ENCODE peak calls at places on chromosome 13, in nine cellular contexts. F, M, Y, U, D, J, A, P and E are unnamed samples.

GRCh38 chr13:36163303-36163702 is 32.1 kb upstream of the DCLK1 start:
- DNase-seq in A (no peak), U (no peak), D (no peak), F (no peak), M (no peak), P (no peak), Y (no peak), J (no peak), E (no peak)

GRCh38 chr13:50420720-50421456 is 405.6 kb downstream of the KCNRG start:
- DNase-seq in F (no peak), Y (no peak), P (no peak), M (no peak), J (no peak), U (no peak), A (no peak), D (no peak), E (no peak)

GRCh38 chr13:44244288-44244687 is 129.3 kb upstream of the SERP2 start:
- DNase-seq in J (no peak), U (no peak), M (no peak), P (no peak), A (no peak), Y (no peak), F (no peak), D (no peak), E (no peak)

GRCh38 chr13:33743438-33744368 is 74.2 kb upstream of the RFC3 start:
- DNase-seq in Y (no peak), J (no peak), A (no peak), U (no peak), F (no peak), M (no peak), D (no peak), P (no peak), E (no peak)

GRCh38 chr13:64684685-64685431 is 2545.3 kb downstream of the PCDH9 start:
- DNase-seq in M (no peak), J (no peak), P (no peak), Y (no peak), U (no peak), A (no peak), D (no peak), F (peak; percentile 52), E (no peak)

GRCh38 chr13:25391932-25392331 is 20.2 kb downstream of the ATP8A2 start:
- DNase-seq in F (no peak), M (no peak), A (no peak), Y (no peak), D (no peak), J (no peak), U (no peak), P (no peak), E (no peak)

GRCh38 chr13:51838235-51838846 is 6.6 kb downstream of the TMEM272 start:
- DNase-seq in D (no peak), J (no peak), A (no peak), M (no peak), P (no peak), F (no peak), Y (no peak), U (no peak), E (peak; percentile 54)

GRCh38 chr13:62387642-62388041 is 972.0 kb upstream of the PCDH20 start:
- DNase-seq in M (no peak), J (no peak), P (no peak), F (no peak), U (no peak), A (no peak), Y (no peak), D (no peak), E (no peak)

GRCh38 chr13:37303610-37304009 is 198.1 kb upstream of the CSNK1A1L start:
- DNase-seq in J (no peak), M (no peak), A (no peak), F (no peak), Y (no peak), D (no peak), P (no peak), U (no peak), E (no peak)

GRCh38 chr13:33194820-33195692 is 90.5 kb downstream of the STARD13 start:
- DNase-seq in J (no peak), A (no peak), Y (no peak), F (no peak), M (no peak), P (no peak), D (no peak), U (no peak), E (no peak)

GRCh38 chr13:49927755-49928154 is 8.4 kb downstream of the SPRYD7 start:
- DNase-seq in M (no peak), D (no peak), Y (no peak), J (no peak), P (no peak), A (no peak), F (no peak), U (no peak), E (no peak)

GRCh38 chr13:113666324-113666660 is 727 bp upstream of the GRK1 start:
- DNase-seq in A (no peak), J (peak; percentile 7), P (no peak), D (no peak), M (peak; percentile 17), F (no peak), U (no peak), Y (no peak), E (peak; percentile 55)

GRCh38 chr13:94325660-94326059 is 153.8 kb downstream of the DCT start:
- DNase-seq in U (no peak), A (peak; percentile 48), F (no peak), P (no peak), M (no peak), J (no peak), Y (no peak), D (no peak), E (no peak)

GRCh38 chr13:31967155-31967554 is 64.4 kb upstream of the FRY start:
- DNase-seq in F (no peak), J (no peak), D (no peak), Y (no peak), M (no peak), P (no peak), U (no peak), A (no peak), E (no peak)

GRCh38 chr13:106529415-106530208 is 5.8 kb downstream of the EFNB2 start:
- DNase-seq in D (no peak), A (no peak), Y (no peak), M (no peak), F (no peak), U (no peak), P (no peak), J (no peak), E (no peak)

GRCh38 chr13:100409132-100409531 is 179.5 kb downstream of the GGACT start:
- DNase-seq in A (no peak), M (no peak), P (no peak), J (no peak), D (no peak), U (no peak), F (no peak), Y (no peak), E (no peak)

GRCh38 chr13:97109841-97110492 is 112.2 kb upstream of the MBNL2 start:
- DNase-seq in U (peak; percentile 66), J (peak; percentile 91), F (peak; percentile 47), Y (peak; percentile 57), M (peak; percentile 79), A (peak; percentile 91), D (peak; percentile 65), P (peak; percentile 69), E (peak; percentile 93)

GRCh38 chr13:114077938-114078335 is 54.5 kb downstream of the RASA3 start:
- DNase-seq in D (no peak), M (no peak), J (no peak), A (no peak), F (no peak), U (no peak), Y (no peak), P (no peak), E (peak; percentile 10)

GRCh38 chr13:33349314-33349995 is 63.9 kb upstream of the STARD13 start:
- DNase-seq in Y (no peak), P (no peak), U (peak; percentile 24), J (peak; percentile 28), A (no peak), M (no peak), F (no peak), D (no peak), E (no peak)

GRCh38 chr13:33193428-33193974 is 92.1 kb downstream of the STARD13 start:
- DNase-seq in M (no peak), P (no peak), U (no peak), A (no peak), Y (no peak), J (no peak), D (no peak), F (no peak), E (no peak)

GRCh38 chr13:33611016-33611805 is 206.7 kb upstream of the RFC3 start:
- DNase-seq in P (peak; percentile 0), J (peak; percentile 76), U (no peak), F (no peak), M (no peak), A (peak; percentile 36), Y (no peak), D (no peak), E (peak; percentile 82)

GRCh38 chr13:32650705-32651311 is 64.6 kb downstream of the PDS5B start:
- DNase-seq in Y (peak; percentile 54), U (no peak), M (peak; percentile 69), J (no peak), F (peak; percentile 39), P (peak; percentile 37), D (peak; percentile 52), A (no peak), E (no peak)

GRCh38 chr13:39692650-39693438 is 37.4 kb downstream of the COG6 start:
- DNase-seq in M (no peak), J (no peak), P (no peak), A (no peak), F (no peak), U (no peak), D (no peak), Y (no peak), E (no peak)

GRCh38 chr13:32917504-32917903 is 98.7 kb upstream of the KL start:
- DNase-seq in J (no peak), D (no peak), A (no peak), Y (no peak), U (no peak), P (no peak), F (no peak), M (no peak), E (no peak)

GRCh38 chr13:75258159-75258782 is 223.7 kb downstream of the TBC1D4 start:
- DNase-seq in U (no peak), A (no peak), P (no peak), F (peak; percentile 4), Y (no peak), M (no peak), J (no peak), D (no peak), E (no peak)

GRCh38 chr13:46803586-46803985 is 6.6 kb upstream of the ESD start:
- DNase-seq in A (no peak), P (no peak), Y (no peak), U (no peak), J (no peak), D (no peak), F (no peak), M (no peak), E (no peak)

GRCh38 chr13:93714171-93714570 is 487.6 kb downstream of the GPC6 start:
- DNase-seq in U (no peak), D (no peak), J (no peak), F (no peak), A (no peak), M (no peak), P (no peak), Y (no peak), E (no peak)

GRCh38 chr13:109212630-109213029 is 573.8 kb downstream of the IRS2 start:
- DNase-seq in F (no peak), P (no peak), J (no peak), Y (no peak), D (no peak), M (no peak), A (no peak), U (no peak), E (no peak)

GRCh38 chr13:79735228-79735627 is 254.3 kb downstream of the NDFIP2 start:
- DNase-seq in P (no peak), J (no peak), D (no peak), A (no peak), Y (no peak), M (no peak), F (no peak), U (no peak), E (no peak)

GRCh38 chr13:77918391-77919261 is at the start of gene EDNRB:
- DNase-seq in A (peak; percentile 19), P (no peak), J (peak; percentile 59), D (no peak), F (no peak), M (peak; percentile 20), Y (no peak), U (no peak), E (peak; percentile 76)

GRCh38 chr13:21048901-21049655 is 12.3 kb downstream of the LATS2 start:
- DNase-seq in J (no peak), M (no peak), D (no peak), A (no peak), Y (no peak), P (no peak), U (no peak), F (no peak), E (no peak)